ENCODE peak calls at places on chromosome 6, in ten cellular contexts. One of them, this sample, is unnamed.

GRCh38 chr6:100186552-100186951 is 192.5 kb upstream of the MCHR2 start:
- DNase-seq in fibroblast of pulmonary artery: no peak
- DNase-seq in natural killer cell: no peak
- DNase-seq in stomach: no peak
- DNase-seq in MM.1S: no peak
- DNase-seq in thoracic aorta: no peak
- DNase-seq in ovary: no peak
- DNase-seq in HL-60: no peak
- DNase-seq in AG04450: no peak
- DNase-seq in hepatocyte: no peak
- DNase-seq in this sample: no peak

GRCh38 chr6:43391448-43392031 is 22.1 kb upstream of the ZNF318 start:
- DNase-seq in fibroblast of pulmonary artery: no peak
- DNase-seq in natural killer cell: peak; percentile 57
- DNase-seq in stomach: no peak
- DNase-seq in MM.1S: no peak
- DNase-seq in thoracic aorta: no peak
- DNase-seq in ovary: no peak
- DNase-seq in HL-60: no peak
- DNase-seq in AG04450: no peak
- DNase-seq in hepatocyte: peak; percentile 15
- DNase-seq in this sample: no peak

GRCh38 chr6:33677153-33677660 is 34.3 kb downstream of the UQCC2 start:
- DNase-seq in fibroblast of pulmonary artery: no peak
- DNase-seq in natural killer cell: no peak
- DNase-seq in stomach: no peak
- DNase-seq in MM.1S: no peak
- DNase-seq in thoracic aorta: no peak
- DNase-seq in ovary: no peak
- DNase-seq in HL-60: no peak
- DNase-seq in AG04450: no peak
- DNase-seq in hepatocyte: no peak
- DNase-seq in this sample: no peak

GRCh38 chr6:43287717-43288679 is 10.1 kb upstream of the SLC22A7 start:
- DNase-seq in fibroblast of pulmonary artery: no peak
- DNase-seq in natural killer cell: no peak
- DNase-seq in stomach: no peak
- DNase-seq in MM.1S: no peak
- DNase-seq in thoracic aorta: no peak
- DNase-seq in ovary: no peak
- DNase-seq in HL-60: no peak
- DNase-seq in AG04450: no peak
- DNase-seq in hepatocyte: no peak
- DNase-seq in this sample: no peak

GRCh38 chr6:27834879-27835549 is 77.2 kb downstream of the OR2B2 start:
- DNase-seq in fibroblast of pulmonary artery: no peak
- DNase-seq in natural killer cell: no peak
- DNase-seq in stomach: no peak
- DNase-seq in MM.1S: no peak
- DNase-seq in thoracic aorta: no peak
- DNase-seq in ovary: no peak
- DNase-seq in HL-60: no peak
- DNase-seq in AG04450: no peak
- DNase-seq in hepatocyte: no peak
- DNase-seq in this sample: no peak

GRCh38 chr6:16974729-16975359 is 127.0 kb upstream of the STMND1 start:
- DNase-seq in fibroblast of pulmonary artery: no peak
- DNase-seq in natural killer cell: no peak
- DNase-seq in stomach: no peak
- DNase-seq in MM.1S: no peak
- DNase-seq in thoracic aorta: no peak
- DNase-seq in ovary: no peak
- DNase-seq in HL-60: no peak
- DNase-seq in AG04450: no peak
- DNase-seq in hepatocyte: no peak
- DNase-seq in this sample: no peak

GRCh38 chr6:43698584-43699349 is 11.2 kb upstream of the MRPS18A start:
- DNase-seq in fibroblast of pulmonary artery: peak; percentile 80
- DNase-seq in natural killer cell: no peak
- DNase-seq in stomach: peak; percentile 85
- DNase-seq in MM.1S: no peak
- DNase-seq in thoracic aorta: no peak
- DNase-seq in ovary: peak; percentile 58
- DNase-seq in HL-60: no peak
- DNase-seq in AG04450: no peak
- DNase-seq in hepatocyte: peak; percentile 53
- DNase-seq in this sample: no peak

GRCh38 chr6:170172825-170173231 is 118.0 kb downstream of the DLL1 start:
- DNase-seq in fibroblast of pulmonary artery: no peak
- DNase-seq in natural killer cell: peak; percentile 14
- DNase-seq in stomach: no peak
- DNase-seq in MM.1S: no peak
- DNase-seq in thoracic aorta: no peak
- DNase-seq in ovary: no peak
- DNase-seq in HL-60: no peak
- DNase-seq in AG04450: no peak
- DNase-seq in hepatocyte: no peak
- DNase-seq in this sample: peak; percentile 70

GRCh38 chr6:91667596-91667995 is 1080.7 kb upstream of the MAP3K7 start:
- DNase-seq in fibroblast of pulmonary artery: no peak
- DNase-seq in natural killer cell: no peak
- DNase-seq in stomach: no peak
- DNase-seq in MM.1S: no peak
- DNase-seq in thoracic aorta: no peak
- DNase-seq in ovary: no peak
- DNase-seq in HL-60: no peak
- DNase-seq in AG04450: no peak
- DNase-seq in hepatocyte: no peak
- DNase-seq in this sample: no peak

GRCh38 chr6:132404330-132404729 is 3.1 kb upstream of the MOXD1 start:
- DNase-seq in fibroblast of pulmonary artery: no peak
- DNase-seq in natural killer cell: no peak
- DNase-seq in stomach: no peak
- DNase-seq in MM.1S: no peak
- DNase-seq in thoracic aorta: no peak
- DNase-seq in ovary: no peak
- DNase-seq in HL-60: no peak
- DNase-seq in AG04450: no peak
- DNase-seq in hepatocyte: no peak
- DNase-seq in this sample: no peak

GRCh38 chr6:137025786-137026730 is 18.7 kb downstream of the IL20RA start:
- DNase-seq in fibroblast of pulmonary artery: no peak
- DNase-seq in natural killer cell: no peak
- DNase-seq in stomach: no peak
- DNase-seq in MM.1S: no peak
- DNase-seq in thoracic aorta: no peak
- DNase-seq in ovary: no peak
- DNase-seq in HL-60: no peak
- DNase-seq in AG04450: no peak
- DNase-seq in hepatocyte: no peak
- DNase-seq in this sample: no peak

GRCh38 chr6:74091133-74091793 is 395.3 kb downstream of the CD109 start:
- DNase-seq in fibroblast of pulmonary artery: peak; percentile 64
- DNase-seq in natural killer cell: no peak
- DNase-seq in stomach: no peak
- DNase-seq in MM.1S: peak; percentile 53
- DNase-seq in thoracic aorta: no peak
- DNase-seq in ovary: no peak
- DNase-seq in HL-60: no peak
- DNase-seq in AG04450: no peak
- DNase-seq in hepatocyte: peak; percentile 67
- DNase-seq in this sample: no peak

GRCh38 chr6:73523434-73524123 is 2.7 kb upstream of the EEF1A1 start:
- DNase-seq in fibroblast of pulmonary artery: peak; percentile 17
- DNase-seq in natural killer cell: peak; percentile 75
- DNase-seq in stomach: peak; percentile 75
- DNase-seq in MM.1S: peak; percentile 79
- DNase-seq in thoracic aorta: no peak
- DNase-seq in ovary: peak; percentile 57
- DNase-seq in HL-60: peak; percentile 89
- DNase-seq in AG04450: no peak
- DNase-seq in hepatocyte: peak; percentile 55
- DNase-seq in this sample: peak; percentile 84

GRCh38 chr6:45724511-45724910 is 291.1 kb downstream of the CLIC5 start:
- DNase-seq in fibroblast of pulmonary artery: peak; percentile 86
- DNase-seq in natural killer cell: no peak
- DNase-seq in stomach: no peak
- DNase-seq in MM.1S: no peak
- DNase-seq in thoracic aorta: no peak
- DNase-seq in ovary: no peak
- DNase-seq in HL-60: no peak
- DNase-seq in AG04450: peak; percentile 39
- DNase-seq in hepatocyte: peak; percentile 32
- DNase-seq in this sample: no peak

DNA sequence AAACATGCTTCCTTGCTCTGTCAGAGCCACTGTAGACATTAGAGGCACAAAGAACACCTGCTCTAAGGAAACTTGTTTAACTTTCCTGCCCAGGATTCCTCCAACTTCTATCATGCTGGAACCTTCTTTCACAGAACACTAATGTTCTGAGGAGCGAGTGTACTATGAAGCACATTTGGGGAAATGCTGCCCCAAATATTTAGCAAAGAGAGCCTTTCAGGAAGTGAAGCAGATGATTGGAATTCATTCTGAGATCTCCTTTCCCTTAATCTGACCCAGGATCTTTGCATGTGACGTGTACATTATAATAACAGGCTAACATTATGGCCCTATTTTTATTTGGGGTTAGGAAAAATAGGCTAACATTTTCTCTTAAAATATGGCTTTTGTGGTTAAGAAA is 21.0 kb upstream of the FYN start:
- DNase-seq in fibroblast of pulmonary artery: peak; percentile 58
- DNase-seq in natural killer cell: no peak
- DNase-seq in stomach: no peak
- DNase-seq in MM.1S: no peak
- DNase-seq in thoracic aorta: no peak
- DNase-seq in ovary: no peak
- DNase-seq in HL-60: no peak
- DNase-seq in AG04450: no peak
- DNase-seq in hepatocyte: no peak
- DNase-seq in this sample: no peak
- TF ChIP-seq CTCF in fibroblast of pulmonary artery: no peak
- TF ChIP-seq CTCF in natural killer cell: no peak
- TF ChIP-seq CTCF in stomach: no peak
- TF ChIP-seq CTCF in MM.1S: no peak
- TF ChIP-seq CTCF in thoracic aorta: no peak
- TF ChIP-seq CTCF in ovary: no peak
- TF ChIP-seq CTCF in HL-60: no peak
- TF ChIP-seq CTCF in AG04450: no peak
- TF ChIP-seq CTCF in hepatocyte: no peak
- TF ChIP-seq CTCF in this sample: no peak

GRCh38 chr6:50709366-50709734 is 4.0 kb upstream of the TFAP2D start:
- DNase-seq in fibroblast of pulmonary artery: no peak
- DNase-seq in natural killer cell: no peak
- DNase-seq in stomach: no peak
- DNase-seq in MM.1S: no peak
- DNase-seq in thoracic aorta: no peak
- DNase-seq in ovary: no peak
- DNase-seq in HL-60: no peak
- DNase-seq in AG04450: no peak
- DNase-seq in hepatocyte: no peak
- DNase-seq in this sample: no peak

GRCh38 chr6:50707652-50708325 is 5.5 kb upstream of the TFAP2D start:
- DNase-seq in fibroblast of pulmonary artery: peak; percentile 6
- DNase-seq in natural killer cell: no peak
- DNase-seq in stomach: no peak
- DNase-seq in MM.1S: no peak
- DNase-seq in thoracic aorta: no peak
- DNase-seq in ovary: no peak
- DNase-seq in HL-60: no peak
- DNase-seq in AG04450: no peak
- DNase-seq in hepatocyte: no peak
- DNase-seq in this sample: no peak

GRCh38 chr6:50707191-50707590 is 6.1 kb upstream of the TFAP2D start:
- DNase-seq in fibroblast of pulmonary artery: no peak
- DNase-seq in natural killer cell: no peak
- DNase-seq in stomach: no peak
- DNase-seq in MM.1S: no peak
- DNase-seq in thoracic aorta: no peak
- DNase-seq in ovary: no peak
- DNase-seq in HL-60: no peak
- DNase-seq in AG04450: no peak
- DNase-seq in hepatocyte: no peak
- DNase-seq in this sample: no peak

GRCh38 chr6:50708664-50709365 is 4.5 kb upstream of the TFAP2D start:
- DNase-seq in fibroblast of pulmonary artery: no peak
- DNase-seq in natural killer cell: no peak
- DNase-seq in stomach: no peak
- DNase-seq in MM.1S: no peak
- DNase-seq in thoracic aorta: no peak
- DNase-seq in ovary: no peak
- DNase-seq in HL-60: no peak
- DNase-seq in AG04450: no peak
- DNase-seq in hepatocyte: no peak
- DNase-seq in this sample: no peak

DNA sequence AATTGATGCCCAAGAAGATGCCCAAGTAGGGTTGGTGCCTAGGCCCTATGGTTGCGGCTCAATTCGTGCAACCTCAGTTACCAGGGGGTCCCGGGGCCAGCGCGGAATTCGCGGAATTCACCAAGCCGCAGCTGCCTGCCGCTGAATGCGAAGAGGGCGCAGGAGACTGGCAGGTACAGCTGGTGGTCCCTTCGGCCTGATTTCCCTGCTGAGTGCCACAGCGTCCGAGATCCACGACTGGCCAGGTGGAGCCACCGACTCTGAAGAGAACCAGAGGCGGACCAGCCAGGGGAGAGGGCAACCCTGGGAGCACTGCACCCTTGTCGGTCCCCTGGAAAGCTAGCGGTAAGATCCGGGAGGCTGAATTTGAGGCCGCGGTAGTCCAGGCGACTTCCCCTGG is 6.8 kb upstream of the TFAP2D start:
- DNase-seq in fibroblast of pulmonary artery: no peak
- DNase-seq in natural killer cell: no peak
- DNase-seq in stomach: no peak
- DNase-seq in MM.1S: no peak
- DNase-seq in thoracic aorta: no peak
- DNase-seq in ovary: no peak
- DNase-seq in HL-60: no peak
- DNase-seq in AG04450: no peak
- DNase-seq in hepatocyte: no peak
- DNase-seq in this sample: no peak
- TF ChIP-seq CTCF in fibroblast of pulmonary artery: no peak
- TF ChIP-seq CTCF in natural killer cell: no peak
- TF ChIP-seq CTCF in stomach: no peak
- TF ChIP-seq CTCF in MM.1S: no peak
- TF ChIP-seq CTCF in thoracic aorta: no peak
- TF ChIP-seq CTCF in ovary: no peak
- TF ChIP-seq CTCF in HL-60: no peak
- TF ChIP-seq CTCF in AG04450: no peak
- TF ChIP-seq CTCF in hepatocyte: no peak
- TF ChIP-seq CTCF in this sample: no peak

GRCh38 chr6:30974488-30975252 is 8.8 kb upstream of the MUC21 start:
- DNase-seq in fibroblast of pulmonary artery: no peak
- DNase-seq in natural killer cell: no peak
- DNase-seq in stomach: no peak
- DNase-seq in MM.1S: no peak
- DNase-seq in thoracic aorta: no peak
- DNase-seq in ovary: no peak
- DNase-seq in HL-60: no peak
- DNase-seq in AG04450: no peak
- DNase-seq in hepatocyte: no peak
- DNase-seq in this sample: no peak
- TF ChIP-seq CTCF in fibroblast of pulmonary artery: no peak
- TF ChIP-seq CTCF in natural killer cell: no peak
- TF ChIP-seq CTCF in stomach: no peak
- TF ChIP-seq CTCF in MM.1S: no peak
- TF ChIP-seq CTCF in thoracic aorta: no peak
- TF ChIP-seq CTCF in ovary: no peak
- TF ChIP-seq CTCF in HL-60: no peak
- TF ChIP-seq CTCF in AG04450: no peak
- TF ChIP-seq CTCF in hepatocyte: no peak
- TF ChIP-seq CTCF in this sample: no peak

GRCh38 chr6:10425973-10426780 is 11.3 kb upstream of the TFAP2A start:
- DNase-seq in fibroblast of pulmonary artery: no peak
- DNase-seq in natural killer cell: no peak
- DNase-seq in stomach: peak; percentile 55
- DNase-seq in MM.1S: peak; percentile 71
- DNase-seq in thoracic aorta: no peak
- DNase-seq in ovary: no peak
- DNase-seq in HL-60: no peak
- DNase-seq in AG04450: no peak
- DNase-seq in hepatocyte: peak; percentile 85
- DNase-seq in this sample: peak; percentile 88
- TF ChIP-seq CTCF in fibroblast of pulmonary artery: no peak
- TF ChIP-seq CTCF in natural killer cell: no peak
- TF ChIP-seq CTCF in stomach: no peak
- TF ChIP-seq CTCF in MM.1S: peak; percentile 31
- TF ChIP-seq CTCF in thoracic aorta: no peak
- TF ChIP-seq CTCF in ovary: no peak
- TF ChIP-seq CTCF in HL-60: no peak
- TF ChIP-seq CTCF in AG04450: no peak
- TF ChIP-seq CTCF in hepatocyte: peak; percentile 10
- TF ChIP-seq CTCF in this sample: no peak

This sample was measured in osteocyte.